ENCODE peak calls at places on chromosome 4, in six cellular contexts. U is SK-N-SH, P is GM23338, B is A549, I is HCT116, Y is HepG2. Q is an unnamed sample.

GRCh38 chr4:83964996-83965541 is 429.2 kb downstream of the GPAT3 start:
- DNase-seq in U (no peak), P (peak; percentile 49), B (peak; percentile 18), I (no peak), Y (no peak), Q (no peak)

GRCh38 chr4:42995343-42995944 is 102.9 kb downstream of the GRXCR1 start:
- DNase-seq in U (peak; percentile 57), P (peak; percentile 70), B (peak; percentile 11), I (no peak), Y (peak; percentile 12), Q (peak; percentile 4)

GRCh38 chr4:118034061-118034785 is at the start of gene NDST3:
- DNase-seq in U (peak; percentile 81), P (peak; percentile 83), B (peak; percentile 75), I (peak; percentile 71), Y (peak; percentile 32), Q (peak; percentile 49)

GRCh38 chr4:184444953-184445309 is 29.4 kb downstream of the IRF2 start:
- DNase-seq in U (no peak), P (no peak), B (no peak), I (no peak), Y (no peak), Q (peak; percentile 71)

GRCh38 chr4:145540235-145540634 is 58.6 kb downstream of the SMAD1 start:
- DNase-seq in U (no peak), P (no peak), B (no peak), I (no peak), Y (no peak), Q (no peak)

GRCh38 chr4:37073226-37073840 is 171.2 kb upstream of the NWD2 start:
- DNase-seq in U (peak; percentile 26), P (no peak), B (peak; percentile 10), I (no peak), Y (no peak), Q (no peak)

GRCh38 chr4:156193116-156193515 is 239.4 kb upstream of the CTSO start:
- DNase-seq in U (no peak), P (peak; percentile 6), B (no peak), I (no peak), Y (no peak), Q (no peak)

GRCh38 chr4:89640620-89641366 is 196.2 kb downstream of the SNCA start:
- DNase-seq in U (peak; percentile 65), P (peak; percentile 96), B (peak; percentile 63), I (peak; percentile 68), Y (peak; percentile 80), Q (peak; percentile 2)

GRCh38 chr4:48642421-48643144 is 137.5 kb downstream of the FRYL start:
- DNase-seq in U (no peak), P (no peak), B (no peak), I (no peak), Y (no peak), Q (no peak)

GRCh38 chr4:163448541-163449203 is 24.9 kb downstream of the TKTL2 start:
- DNase-seq in U (no peak), P (no peak), B (no peak), I (no peak), Y (no peak), Q (no peak)

GRCh38 chr4:124526321-124526720 is 186.2 kb downstream of the ANKRD50 start:
- DNase-seq in U (no peak), P (no peak), B (no peak), I (no peak), Y (no peak), Q (no peak)

GRCh38 chr4:26503427-26503826 is 13.1 kb upstream of the CCKAR start:
- DNase-seq in U (no peak), P (no peak), B (no peak), I (no peak), Y (no peak), Q (no peak)

GRCh38 chr4:115871596-115871995 is 758.2 kb upstream of the NDST4 start:
- DNase-seq in U (no peak), P (no peak), B (no peak), I (no peak), Y (no peak), Q (no peak)

GRCh38 chr4:153534792-153535629 is 68.9 kb downstream of the TMEM131L start:
- DNase-seq in U (no peak), P (no peak), B (no peak), I (no peak), Y (no peak), Q (no peak)

GRCh38 chr4:153532636-153533035 is 66.5 kb downstream of the TMEM131L start:
- DNase-seq in U (no peak), P (no peak), B (no peak), I (no peak), Y (no peak), Q (no peak)

GRCh38 chr4:83862471-83862870 is 326.6 kb downstream of the GPAT3 start:
- DNase-seq in U (no peak), P (no peak), B (no peak), I (no peak), Y (peak; percentile 55), Q (no peak)

GRCh38 chr4:76984127-76984526 is 34.6 kb downstream of the SEPTIN11 start:
- DNase-seq in U (peak; percentile 39), P (peak; percentile 59), B (no peak), I (no peak), Y (peak; percentile 10), Q (no peak)
- H3K4me3 ChIP-seq in U (no peak overlapping the region), P (no peak overlapping the region), B (no peak overlapping the region), I (no peak overlapping the region), Y (no peak overlapping the region), Q (no peak overlapping the region)

DNA sequence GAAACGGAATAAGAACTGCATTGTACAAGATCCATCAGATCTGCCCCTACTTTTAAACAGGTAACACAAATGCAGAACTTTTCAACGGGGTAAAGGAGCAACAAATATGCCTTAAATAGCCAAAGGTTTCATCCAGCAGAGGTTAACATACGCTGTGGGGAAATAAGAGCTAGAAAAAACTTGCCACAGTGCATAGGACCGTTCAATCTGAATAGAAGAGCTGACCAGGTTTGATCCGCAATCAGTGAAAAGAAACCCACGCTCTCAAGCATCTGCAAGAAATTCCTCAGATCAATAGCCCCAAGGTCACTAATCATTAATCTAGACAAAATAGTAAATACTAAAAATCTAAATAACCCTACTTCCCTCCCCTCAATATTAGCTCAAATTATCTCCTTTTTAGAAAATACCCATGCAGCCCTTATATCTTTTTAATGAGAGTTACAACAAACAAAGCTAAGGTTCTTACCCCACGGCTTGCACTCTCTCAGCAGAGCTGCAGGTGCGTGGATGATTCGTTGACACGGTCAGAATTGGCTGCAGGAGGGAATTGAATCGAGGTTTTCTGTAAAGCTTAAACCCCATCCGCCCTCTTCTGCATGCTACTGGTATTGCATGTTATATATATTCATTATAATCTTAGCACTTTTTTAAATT is at the start of gene TLR10:
- DNase-seq in U (peak; percentile 53), P (peak; percentile 83), B (peak; percentile 57), I (peak; percentile 34), Y (peak; percentile 20), Q (no peak)
- TF ChIP-seq REST in U (no peak), P (no peak), B (no peak), I (no peak), Y (no peak), Q (no peak)

GRCh38 chr4:86595426-86595805 is 1.3 kb downstream of the PTPN13 start:
- DNase-seq in U (peak; percentile 12), P (no peak), B (no peak), I (peak; percentile 8), Y (no peak), Q (no peak)

GRCh38 chr4:86596802-86597201 is 2.7 kb downstream of the PTPN13 start:
- DNase-seq in U (no peak), P (no peak), B (no peak), I (peak; percentile 7), Y (no peak), Q (no peak)

GRCh38 chr4:86593726-86594558 is at the start of gene PTPN13:
- DNase-seq in U (peak; percentile 97), P (peak; percentile 100), B (peak; percentile 97), I (peak; percentile 97), Y (peak; percentile 42), Q (peak; percentile 48)

GRCh38 chr4:86594559-86595425 is 677 bp downstream of the PTPN13 start:
- DNase-seq in U (peak; percentile 63), P (peak; percentile 65), B (peak; percentile 48), I (peak; percentile 13), Y (no peak), Q (no peak)

DNA sequence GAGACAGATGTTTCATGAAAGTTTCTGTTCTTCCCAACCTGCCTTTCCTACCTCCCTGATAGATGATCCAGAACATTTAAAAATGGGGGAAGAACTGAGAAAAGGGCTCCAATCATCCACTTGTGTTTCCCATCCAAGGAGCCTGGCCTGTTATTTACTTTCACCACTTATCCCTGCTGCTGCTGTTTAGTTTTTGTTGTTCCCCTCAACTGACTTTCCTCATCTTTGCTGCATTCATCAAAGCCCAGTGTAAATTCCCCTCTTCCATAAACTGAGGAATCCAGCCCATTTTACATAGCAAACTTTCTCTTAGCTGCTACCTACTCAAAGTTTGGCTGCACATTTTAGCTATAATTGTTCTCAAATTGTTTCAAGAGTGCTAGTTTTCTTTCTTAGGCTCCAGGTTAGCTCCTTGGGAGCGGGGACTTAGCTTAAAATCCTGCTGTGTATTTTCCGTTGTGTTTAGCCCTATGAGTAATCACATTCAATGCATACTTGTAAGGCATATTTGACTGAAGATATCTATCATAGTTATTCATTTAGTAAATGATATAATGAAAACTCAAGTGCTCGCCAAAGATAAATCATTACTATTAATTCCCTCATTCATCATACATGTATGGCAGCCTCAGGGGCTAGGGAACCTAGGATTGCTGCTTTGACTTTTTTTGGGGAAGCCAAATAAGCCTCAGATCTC is 1.4 kb upstream of the PTPN13 start:
- DNase-seq in U (no peak), P (no peak), B (peak; percentile 16), I (no peak), Y (no peak), Q (no peak)
- H3K4me3 ChIP-seq in U (no peak overlapping the region), P (peak overlapping the region; percentile 95), B (peak overlapping the region; percentile 87), I (no peak overlapping the region), Y (no peak overlapping the region), Q (no peak overlapping the region)

DNA sequence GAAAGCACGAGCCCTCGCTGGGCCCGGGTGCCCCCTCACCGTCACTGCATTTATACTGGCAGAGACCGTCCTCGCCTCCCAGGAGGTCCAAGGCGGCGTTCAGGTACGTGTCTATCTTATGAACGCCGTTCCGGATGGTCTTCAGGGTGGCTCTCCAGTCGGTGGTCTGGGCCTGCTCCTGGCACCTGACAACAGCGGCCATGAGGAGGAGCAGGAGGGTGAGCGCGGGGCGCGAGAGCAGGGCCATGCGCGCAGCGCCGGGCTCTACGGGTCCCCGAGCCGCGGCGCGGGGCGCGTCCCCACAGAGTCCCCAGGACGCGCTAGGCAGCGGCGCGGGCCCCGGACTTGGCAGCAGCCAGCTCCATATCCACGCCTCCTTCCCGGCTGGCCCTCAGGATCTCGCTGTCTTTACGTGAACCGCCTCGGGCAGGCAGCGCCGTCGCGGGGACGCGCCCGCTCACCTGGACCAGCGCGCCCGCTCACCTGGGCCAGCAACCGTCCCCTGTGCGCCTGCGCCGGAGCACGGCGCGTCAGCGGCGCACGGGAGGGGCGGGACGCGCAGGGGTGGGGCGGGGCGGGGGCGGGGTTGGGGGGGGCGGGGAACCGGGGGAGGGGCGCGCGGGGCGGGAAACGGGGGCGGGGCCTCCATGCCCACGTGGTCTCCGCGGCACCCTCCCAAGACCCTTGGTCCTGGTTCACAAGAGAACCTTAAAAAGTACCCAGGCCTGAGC is at the start of gene PLA2G12A:
- DNase-seq in U (peak; percentile 96), P (peak; percentile 93), B (peak; percentile 56), I (peak; percentile 87), Y (peak; percentile 68), Q (peak; percentile 41)
- TF ChIP-seq REST in U (no peak), P (no peak), B (no peak), I (no peak), Y (no peak), Q (no peak)

Q was measured in HL-60.